ENCODE peak calls at places on chromosomes 1 and 21, in four cellular contexts. K, Q, V and B are unnamed samples.
A peak's percentile ranks its signal among the peaks of the same experiment; 100 is the strongest.

GRCh38 chr1:201724039-201724759 is 104.8 kb upstream of the IPO9 start:
- ATAC-seq in K (no peak), Q (no peak), V (no peak), B (no peak)

GRCh38 chr1:226308166-226308722 is 720 bp downstream of the LIN9 start:
- ATAC-seq in K (peak; percentile 56), Q (peak; percentile 39), V (peak; percentile 51), B (no peak)

GRCh38 chr21:46000182-46000730 is 18.7 kb downstream of the COL6A1 start:
- ATAC-seq in K (no peak), Q (no peak), V (no peak), B (peak; percentile 51)

GRCh38 chr1:15825800-15826199 is 18.4 kb upstream of the UQCRHL start:
- ATAC-seq in K (no peak), Q (no peak), V (no peak), B (no peak)

GRCh38 chr1:208369658-208370057 is 125.5 kb upstream of the PLXNA2 start:
- ATAC-seq in K (no peak), Q (no peak), V (no peak), B (no peak)

GRCh38 chr1:193634470-193634869 is 448.1 kb upstream of the B3GALT2 start:
- ATAC-seq in K (no peak), Q (no peak), V (no peak), B (no peak)

GRCh38 chr1:234135501-234135900 is 231.0 kb downstream of the SLC35F3 start:
- ATAC-seq in K (no peak), Q (no peak), V (no peak), B (no peak)

GRCh38 chr1:21139601-21140000 is 37.1 kb downstream of the EIF4G3 start:
- ATAC-seq in K (no peak), Q (no peak), V (no peak), B (no peak)

GRCh38 chr1:212700597-212700891 is 904 bp upstream of the BATF3 start:
- ATAC-seq in K (peak; percentile 21), Q (no peak), V (no peak), B (peak; percentile 7)

GRCh38 chr1:10950316-10951172 is 61.9 kb upstream of the TARDBP start:
- ATAC-seq in K (no peak), Q (no peak), V (no peak), B (no peak)

GRCh38 chr1:203048555-203049051 is 22.3 kb downstream of the PPFIA4 start:
- ATAC-seq in K (peak; percentile 64), Q (peak; percentile 41), V (peak; percentile 90), B (no peak)

GRCh38 chr1:31901838-31902508 is 36.2 kb downstream of the PTP4A2 start:
- ATAC-seq in K (peak; percentile 66), Q (no peak), V (no peak), B (no peak)

GRCh38 chr21:8991968-8992621 is 1529.3 kb upstream of the TPTE start:
- ATAC-seq in K (no peak), Q (peak; percentile 10), V (peak; percentile 18), B (peak; percentile 8)

GRCh38 chr1:27138368-27138767 is 16.6 kb downstream of the SLC9A1 start:
- ATAC-seq in K (no peak), Q (no peak), V (no peak), B (no peak)

GRCh38 chr1:39003787-39004186 is 12.7 kb downstream of the AKIRIN1 start:
- ATAC-seq in K (no peak), Q (no peak), V (no peak), B (no peak)

GRCh38 chr1:40414331-40414730 is 35.9 kb upstream of the ZFP69B start:
- ATAC-seq in K (no peak), Q (no peak), V (peak; percentile 42), B (no peak)

GRCh38 chr1:231761747-231762541 is 135.4 kb downstream of the DISC1 start:
- ATAC-seq in K (no peak), Q (no peak), V (no peak), B (no peak)

GRCh38 chr1:8166436-8166835 is 140.3 kb upstream of the ERRFI1 start:
- ATAC-seq in K (no peak), Q (peak; percentile 3), V (no peak), B (no peak)

GRCh38 chr1:8167936-8168335 is 141.8 kb upstream of the ERRFI1 start:
- ATAC-seq in K (peak; percentile 2), Q (no peak), V (no peak), B (no peak)

GRCh38 chr1:8171751-8172464 is 145.8 kb upstream of the ERRFI1 start:
- ATAC-seq in K (no peak), Q (no peak), V (no peak), B (no peak)

GRCh38 chr1:8170059-8170835 is 144.1 kb upstream of the ERRFI1 start:
- ATAC-seq in K (peak; percentile 8), Q (no peak), V (peak; percentile 91), B (peak; percentile 29)

DNA sequence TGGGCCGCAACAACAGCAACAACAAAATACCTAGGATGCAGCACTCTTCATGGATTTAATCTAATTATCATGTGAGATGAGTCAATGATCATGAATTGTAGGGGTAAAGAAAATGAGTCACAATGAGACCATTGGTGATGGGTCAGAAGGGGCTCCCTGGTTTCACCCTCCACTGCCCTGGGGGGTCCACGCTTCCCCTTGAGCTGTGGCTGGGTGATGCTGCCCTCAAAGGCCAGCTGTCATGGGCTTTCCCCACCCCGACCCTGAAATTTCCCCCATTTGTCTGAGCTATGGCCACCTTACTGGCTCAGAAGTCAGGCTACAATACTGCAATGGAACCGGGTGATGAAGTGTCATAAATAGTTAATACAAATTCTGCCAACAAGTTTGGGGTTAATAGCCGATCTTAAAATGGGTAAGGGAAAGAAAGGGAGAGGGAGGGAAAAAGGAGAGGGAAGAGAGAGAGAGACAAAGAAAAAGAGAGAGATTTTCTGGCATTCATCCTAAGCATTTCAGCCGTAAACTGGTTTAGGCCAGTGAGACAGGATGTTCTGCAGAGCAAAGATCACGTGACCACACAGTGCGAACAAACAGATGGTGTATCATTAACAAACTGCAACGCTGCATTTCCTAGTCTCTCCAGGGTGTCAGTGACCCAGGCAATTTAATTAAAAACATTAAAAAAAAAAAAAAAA is 143.4 kb upstream of the ERRFI1 start:
- ATAC-seq in K (peak; percentile 76), Q (peak; percentile 26), V (peak; percentile 90), B (peak; percentile 90)
- TF ChIP-seq POLR2AphosphoS5 in K (peak; percentile 42), Q (peak; percentile 47), V (peak; percentile 50), B (peak; percentile 84)

GRCh38 chr1:160171352-160171751 is 19.0 kb upstream of the CASQ1 start:
- ATAC-seq in K (no peak), Q (no peak), V (no peak), B (no peak)
- H3K27me3 ChIP-seq in K (no peaks in the 10 kb centered on the region), Q (no peaks in the 10 kb centered on the region), V (peaks cover 49% of the 10 kb centered on the region), B (no peaks in the 10 kb centered on the region)

GRCh38 chr1:155273134-155273982 is at the start of gene CLK2:
- ATAC-seq in K (peak; percentile 91), Q (peak; percentile 82), V (peak; percentile 85), B (peak; percentile 92)
- TF ChIP-seq POLR2A in K (peak; percentile 92), Q (peak; percentile 51), V (peak; percentile 68), B (peak; percentile 73)

GRCh38 chr1:155051777-155052398 is 772 bp downstream of the ADAM15 start:
- ATAC-seq in K (peak; percentile 56), Q (peak; percentile 27), V (peak; percentile 16), B (peak; percentile 45)
- TF ChIP-seq POLR2AphosphoS5 in K (no peak), Q (no peak), V (no peak), B (peak; percentile 7)

GRCh38 chr1:3541930-3542329 is 69.4 kb downstream of the MEGF6 start:
- ATAC-seq in K (no peak), Q (no peak), V (no peak), B (no peak)

GRCh38 chr1:3540876-3541275 is 70.4 kb downstream of the MEGF6 start:
- ATAC-seq in K (no peak), Q (no peak), V (no peak), B (no peak)

GRCh38 chr1:3539707-3540425 is 71.4 kb downstream of the MEGF6 start:
- ATAC-seq in K (no peak), Q (no peak), V (no peak), B (peak; percentile 47)

GRCh38 chr1:3542635-3543034 is 68.7 kb downstream of the MEGF6 start:
- ATAC-seq in K (no peak), Q (peak; percentile 28), V (no peak), B (no peak)

DNA sequence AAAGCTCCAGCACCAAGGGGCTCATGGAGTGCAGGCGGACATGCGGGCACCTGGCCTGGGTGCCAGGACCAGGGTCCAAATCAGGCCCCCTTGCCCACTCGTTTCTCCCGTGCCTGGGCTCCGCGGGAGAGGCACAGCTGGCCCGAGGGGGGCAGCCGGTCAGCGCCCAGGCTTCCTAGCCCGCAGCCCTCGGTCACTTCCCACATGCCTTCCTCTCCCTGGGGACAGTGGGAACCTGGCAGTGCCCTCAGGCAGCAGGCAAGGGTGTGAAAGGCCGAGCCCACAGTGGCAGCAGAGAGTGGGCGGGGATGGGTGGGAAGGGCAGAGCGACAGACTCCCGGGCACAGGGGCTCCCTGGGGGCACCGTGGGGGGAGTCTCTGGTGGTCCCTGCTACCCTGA is 69.8 kb downstream of the MEGF6 start:
- ATAC-seq in K (no peak), Q (no peak), V (no peak), B (no peak)
- H3K27me3 ChIP-seq in K (no peaks in the 10 kb centered on the region), Q (no peaks in the 10 kb centered on the region), V (peaks cover 54% of the 10 kb centered on the region), B (peaks cover 20% of the 10 kb centered on the region)

GRCh38 chr1:100132566-100133477 is at the start of the genes SASS6 and TRMT13:
- ATAC-seq in K (peak; percentile 91), Q (peak; percentile 92), V (peak; percentile 94), B (peak; percentile 99)
- TF ChIP-seq POLR2A in K (peak; percentile 80), Q (peak; percentile 67), V (peak; percentile 62), B (no peak)

GRCh38 chr1:84298336-84298687 is 3.2 kb upstream of the SAMD13 start:
- ATAC-seq in K (peak; percentile 92), Q (peak; percentile 63), V (peak; percentile 88), B (peak; percentile 76)
- TF ChIP-seq POLR2AphosphoS5 in K (no peak), Q (peak; percentile 73), V (no peak), B (peak; percentile 35)

GRCh38 chr1:28812669-28813468 is 899 bp downstream of the OPRD1 start:
- ATAC-seq in K (no peak), Q (no peak), V (peak; percentile 38), B (no peak)
- H3K27me3 ChIP-seq in K (no peaks in the 10 kb centered on the region), Q (peaks cover 4% of the 10 kb centered on the region), V (peaks cover 73% of the 10 kb centered on the region), B (peaks cover 78% of the 10 kb centered on the region)

GRCh38 chr1:204777591-204777990 is 92.1 kb upstream of the LRRN2 start:
- ATAC-seq in K (no peak), Q (no peak), V (no peak), B (no peak)
- TF ChIP-seq POLR2A in K (no peak), Q (no peak), V (no peak), B (no peak)

GRCh38 chr1:95043141-95043980 is 29.4 kb downstream of the ALG14 start:
- ATAC-seq in K (peak; percentile 99), Q (peak; percentile 87), V (peak; percentile 91), B (peak; percentile 83)
- TF ChIP-seq POLR2AphosphoS5 in K (no peak), Q (peak; percentile 23), V (no peak), B (peak; percentile 56)